ENCODE peak calls at places on chromosomes 11 and 22, in six cellular contexts. E, I, P, R, F and X are unnamed samples. For H3K36me3, the result is how much of the 10 kb centered on the place peaks cover.

GRCh38 chr11:88656315-88656714 is 318.8 kb upstream of the CTSC start:
- DNase-seq in E (no peak), I (no peak), R (no peak), F (no peak), P (no peak), X (no peak)

GRCh38 chr22:35400335-35400680 is 368 bp downstream of the MCM5 start:
- DNase-seq in F (no peak), I (no peak), E (peak), P (no peak), R (no peak), X (no peak)

GRCh38 chr22:36327922-36328551 is 59.7 kb downstream of the MYH9 start:
- DNase-seq in I (no peak), P (no peak), E (no peak), R (peak), F (no peak), X (no peak)

GRCh38 chr11:65912840-65913239 is 6.0 kb downstream of the C11orf68 start:
- DNase-seq in P (no peak), R (no peak), F (no peak), E (no peak), I (no peak), X (peak)

GRCh38 chr22:46055176-46055850 is 78.4 kb upstream of the WNT7B start:
- DNase-seq in I (no peak), F (peak), E (no peak), R (no peak), P (peak), X (no peak)

GRCh38 chr22:44422742-44423370 is 75.2 kb downstream of the RTL6 start:
- DNase-seq in R (no peak), F (peak), I (no peak), E (no peak), P (no peak), X (peak)

GRCh38 chr11:120952503-120953229 is 71.2 kb upstream of the TBCEL start:
- DNase-seq in F (peak), R (peak), P (peak), I (peak), E (peak), X (peak)

GRCh38 chr11:122853971-122854446 is 15.7 kb downstream of the CRTAM start:
- DNase-seq in P (peak), I (peak), F (no peak), E (peak), R (peak), X (peak)

DNA sequence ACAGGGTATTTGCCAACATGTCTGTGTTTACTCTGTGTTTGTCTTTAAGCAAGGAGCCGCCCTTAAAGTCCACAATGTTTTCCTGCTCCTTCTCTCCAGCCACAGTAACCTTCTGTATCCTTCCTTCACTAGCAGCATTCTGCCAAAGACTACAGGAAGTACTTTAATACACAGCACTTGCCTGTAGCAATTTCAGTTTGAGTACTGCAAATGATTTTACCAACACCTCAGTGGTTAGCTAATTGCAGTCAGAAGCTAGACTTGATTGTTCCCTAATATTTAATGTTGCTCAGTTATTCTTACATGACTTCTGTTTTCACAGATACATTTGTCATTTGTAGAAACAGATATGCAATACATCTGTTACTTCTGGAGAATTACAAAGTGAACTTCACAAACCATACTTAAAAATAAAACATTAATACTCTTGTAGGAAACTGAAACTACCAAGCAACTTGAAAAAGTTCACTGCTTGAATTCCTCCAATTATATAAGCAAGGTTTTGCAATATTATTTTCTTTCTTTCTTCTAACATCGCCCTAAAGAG is 69.1 kb downstream of the FCHSD2 start:
- DNase-seq in R (no peak), F (no peak), P (no peak), E (no peak), I (no peak), X (no peak)
- H3K4me3 ChIP-seq in R (peak), F (no peak), P (no peak), E (no peak), I (no peak), X (no peak)

GRCh38 chr22:38734203-38735100 is 21.3 kb downstream of the SUN2 start:
- DNase-seq in R (no peak), P (no peak), E (no peak), I (no peak), F (no peak), X (peak)

GRCh38 chr22:38733329-38734202 is 22.2 kb downstream of the SUN2 start:
- DNase-seq in R (peak), E (peak), P (peak), F (peak), I (peak), X (peak)

GRCh38 chr22:38730411-38730871 is 24.7 kb downstream of the GTPBP1 start:
- DNase-seq in I (no peak), R (no peak), P (no peak), E (no peak), F (no peak), X (peak)

GRCh38 chr22:38731703-38732161 is 24.1 kb downstream of the SUN2 start:
- DNase-seq in F (no peak), P (no peak), I (no peak), E (no peak), R (no peak), X (peak)

GRCh38 chr22:38732251-38732815 is 23.5 kb downstream of the SUN2 start:
- DNase-seq in I (no peak), E (no peak), P (no peak), F (peak), R (no peak), X (peak)
- H3K36me3 ChIP-seq in I (half or more), E (under half), P (under half), F (half or more), R (half or more), X (under half)

DNA sequence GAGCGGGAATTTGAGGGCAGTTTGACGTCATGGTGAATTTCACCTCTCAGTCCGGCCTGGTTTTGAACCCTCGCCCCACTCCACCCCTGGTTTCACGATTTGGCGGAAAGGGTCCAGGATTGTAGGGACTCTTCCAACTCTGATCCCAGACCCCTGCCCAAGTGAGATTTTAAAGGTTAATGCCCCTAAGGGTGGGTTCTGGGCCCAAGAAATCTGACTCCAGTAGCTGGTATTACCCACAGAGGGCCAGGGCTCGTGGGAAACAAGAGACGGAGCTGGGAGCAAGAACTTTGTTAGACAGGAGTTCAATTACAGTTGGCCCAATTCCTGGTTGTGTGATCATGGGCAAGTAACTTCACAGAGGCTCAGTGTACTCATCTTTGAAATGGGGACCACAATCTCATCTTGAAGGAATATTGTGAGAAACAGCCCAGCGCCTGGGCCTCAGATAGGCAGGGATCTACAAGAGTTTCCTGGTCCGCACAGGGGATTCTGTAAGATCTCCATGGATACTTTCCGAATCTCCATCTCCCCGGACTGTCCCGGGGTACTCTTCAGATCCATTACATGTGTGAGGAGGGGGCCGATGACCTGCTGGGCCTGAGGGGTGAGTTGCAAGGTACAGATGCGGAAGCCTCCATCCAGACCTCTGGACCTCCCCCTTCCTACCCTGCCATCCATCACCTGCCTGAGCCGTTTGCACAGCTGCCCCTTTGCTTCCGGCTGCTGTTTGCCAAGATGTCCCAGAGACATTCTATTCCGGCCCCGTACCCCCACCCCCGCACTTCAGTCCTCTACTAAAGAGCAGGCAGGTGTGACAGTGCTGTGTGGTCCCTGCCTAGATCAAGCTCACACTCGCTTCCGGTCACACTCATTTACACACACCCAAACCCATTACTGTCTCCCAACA is 685 bp upstream of the CALCA start:
- DNase-seq in R (no peak), F (no peak), P (no peak), I (no peak), E (peak), X (peak)
- H3K4me3 ChIP-seq in R (no peak), F (peak), P (no peak), I (no peak), E (peak), X (no peak)

GRCh38 chr22:40432167-40432566 is 61.8 kb downstream of the SGSM3 start:
- DNase-seq in F (no peak), E (no peak), P (no peak), R (no peak), I (no peak), X (no peak)
- H3K36me3 ChIP-seq in F (half or more), E (under half), P (under half), R (half or more), I (under half), X (under half)

DNA sequence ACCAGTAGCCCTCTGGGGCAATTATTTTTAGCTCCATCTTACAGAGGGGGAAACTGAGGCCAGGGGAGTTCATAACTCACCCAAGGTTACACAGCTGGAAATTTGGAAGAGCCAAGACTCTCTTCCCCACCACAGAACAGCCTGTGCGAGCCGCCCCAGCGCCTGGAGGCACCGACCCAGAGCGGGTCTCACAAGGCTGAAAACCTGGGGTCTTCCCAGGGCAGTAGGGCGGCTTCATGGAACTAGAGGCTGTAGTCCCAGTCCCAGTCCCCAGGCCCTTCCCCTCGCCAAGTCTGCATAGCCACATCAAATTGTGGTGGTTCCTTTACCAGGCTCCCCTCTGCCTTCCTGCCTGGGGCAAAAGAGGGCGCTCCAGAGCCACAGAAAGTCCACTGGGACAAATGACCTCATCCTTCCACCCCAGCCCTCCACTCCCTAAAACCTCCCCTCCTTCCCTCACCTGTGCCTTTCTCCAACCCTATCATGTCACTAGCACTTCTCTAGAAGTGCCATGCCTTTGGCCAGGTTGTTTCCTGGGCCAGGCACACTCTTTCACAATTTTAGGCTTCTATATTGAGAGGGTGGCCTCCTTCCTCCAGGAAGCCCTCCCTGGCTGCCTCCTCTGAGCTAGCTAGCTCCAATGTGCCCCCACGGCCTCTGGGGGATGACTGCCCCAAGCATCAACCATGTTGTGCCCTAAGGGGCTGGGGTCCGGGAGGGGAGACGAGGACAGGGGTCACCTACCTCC is 15.2 kb upstream of the CDC42EP1 start:
- DNase-seq in R (peak), P (peak), F (peak), E (peak), I (no peak), X (peak)
- H3K4me3 ChIP-seq in R (peak), P (peak), F (peak), E (peak), I (no peak), X (peak)